ENCODE peak calls at places on chromosomes 12 and 14, in nine cellular contexts. P, Y, F, M, G, U, K, L and B are unnamed samples.

GRCh38 chr14:74765721-74766120 is 2.6 kb downstream of the YLPM1 start:
- DNase-seq in Y (no peak), K (no peak), P (no peak), U (no peak), L (no peak), G (no peak), M (no peak), F (no peak), B (no peak)

GRCh38 chr12:89353188-89353822 is 1.0 kb upstream of the DUSP6 start:
- DNase-seq in P (peak; percentile 95), L (peak; percentile 14), M (peak; percentile 9), K (peak; percentile 52), Y (peak; percentile 82), F (peak; percentile 80), U (peak; percentile 23), G (peak; percentile 21), B (peak; percentile 92)

GRCh38 chr14:102754370-102755262 is 22.6 kb upstream of the TRAF3 start:
- DNase-seq in G (no peak), L (no peak), U (no peak), Y (no peak), F (no peak), K (no peak), M (no peak), P (no peak), B (no peak)

GRCh38 chr12:52811191-52812072 is 2.5 kb downstream of the KRT4 start:
- DNase-seq in K (no peak), Y (no peak), G (no peak), P (no peak), M (no peak), U (no peak), F (no peak), L (no peak), B (no peak)

GRCh38 chr12:124004233-124004875 is 31.3 kb downstream of the ZNF664 start:
- DNase-seq in F (no peak), K (no peak), L (no peak), U (no peak), M (no peak), G (no peak), Y (no peak), P (no peak), B (no peak)

GRCh38 chr14:58832010-58832409 is 194.2 kb downstream of the DACT1 start:
- DNase-seq in Y (no peak), U (no peak), K (no peak), L (no peak), F (no peak), P (no peak), M (no peak), G (no peak), B (no peak)

GRCh38 chr12:40327506-40327905 is 102.7 kb downstream of the LRRK2 start:
- DNase-seq in M (no peak), K (no peak), Y (no peak), U (no peak), F (no peak), P (no peak), L (no peak), G (no peak), B (no peak)

GRCh38 chr14:28142400-28143015 is 624.1 kb upstream of the FOXG1 start:
- DNase-seq in U (no peak), L (no peak), M (no peak), Y (no peak), K (peak; percentile 71), G (no peak), F (no peak), P (no peak), B (no peak)

GRCh38 chr12:83086023-83086422 is 399.3 kb downstream of the TMTC2 start:
- DNase-seq in F (no peak), U (no peak), P (peak; percentile 59), G (no peak), M (no peak), K (no peak), L (no peak), Y (no peak), B (no peak)

GRCh38 chr12:81558031-81558430 is 201.1 kb downstream of the PPFIA2 start:
- DNase-seq in M (no peak), K (no peak), L (no peak), U (no peak), P (no peak), G (no peak), Y (no peak), F (no peak), B (no peak)

GRCh38 chr12:124130717-124131670 is 158.0 kb downstream of the ZNF664 start:
- DNase-seq in U (no peak), G (no peak), F (no peak), P (no peak), M (no peak), Y (peak; percentile 53), L (no peak), K (peak; percentile 41), B (peak; percentile 35)

GRCh38 chr14:64060648-64061096 is 207.9 kb downstream of the SYNE2 start:
- DNase-seq in G (no peak), P (no peak), U (no peak), L (no peak), Y (peak; percentile 79), K (no peak), M (no peak), F (peak; percentile 28), B (no peak)

GRCh38 chr14:104592292-104592672 is 12.3 kb downstream of the TMEM179 start:
- DNase-seq in F (no peak), P (no peak), Y (no peak), M (no peak), L (no peak), K (no peak), U (no peak), G (no peak), B (no peak)

GRCh38 chr14:100421756-100422470 is 98.8 kb downstream of the SLC25A47 start:
- DNase-seq in P (no peak), Y (no peak), U (no peak), G (no peak), K (no peak), F (no peak), M (no peak), L (no peak), B (peak; percentile 35)

GRCh38 chr12:92496790-92497189 is 206.0 kb upstream of the PLEKHG7 start:
- DNase-seq in G (no peak), F (no peak), Y (no peak), L (no peak), K (no peak), M (no peak), P (no peak), U (no peak), B (no peak)